ENCODE peak calls at places on chromosomes 4 and X, in five cellular contexts. C is HepG2, W is A549, R is GM12878, F is K562. O is an unnamed sample.

GRCh38 chr4:3065551-3065950 is 8.8 kb downstream of the HTT-AS start:
- DNase-seq in W (no peak), F (no peak), C (no peak), R (no peak), O (peak)

GRCh38 chr4:7166981-7167700 is 25.2 kb upstream of the SORCS2 start:
- DNase-seq in F (no peak), W (no peak), C (no peak), R (no peak), O (no peak)

GRCh38 chr4:41448935-41449334 is 89.0 kb upstream of the LIMCH1 start:
- DNase-seq in F (no peak), R (no peak), C (peak), W (peak), O (no peak)

GRCh38 chrX:123959281-123960063 is 2.0 kb upstream of the STAG2 start:
- DNase-seq in R (no peak), C (no peak), W (peak), F (peak), O (no peak)

GRCh38 chr4:142534994-142535393 is 311.1 kb downstream of the INPP4B start:
- DNase-seq in R (no peak), C (no peak), F (no peak), W (peak), O (peak)

GRCh38 chr4:76377922-76378321 is 43.0 kb downstream of the CCDC158 start:
- DNase-seq in C (peak), W (peak), R (no peak), F (peak), O (peak)

GRCh38 chr4:98516441-98517323 is 141.7 kb downstream of the TSPAN5 start:
- DNase-seq in R (no peak), F (no peak), C (no peak), W (no peak), O (peak)

GRCh38 chr4:73189274-73189810 is 69.3 kb downstream of the ANKRD17 start:
- DNase-seq in C (no peak), W (no peak), F (no peak), R (no peak), O (peak)

GRCh38 chrX:43940811-43941210 is 32.4 kb downstream of the NDP start:
- DNase-seq in W (peak), R (no peak), F (no peak), C (no peak), O (peak)

GRCh38 chr4:53671757-53672156 is 80.5 kb upstream of the LNX1 start:
- DNase-seq in W (no peak), F (no peak), R (no peak), C (no peak), O (no peak)

GRCh38 chrX:121592884-121593283 is 545.5 kb downstream of the GLUD2 start:
- DNase-seq in C (no peak), R (no peak), F (no peak), W (no peak), O (no peak)

GRCh38 chr4:125432078-125432477 is 117.3 kb downstream of the FAT4 start:
- DNase-seq in W (peak), R (no peak), C (peak), F (no peak), O (peak)

GRCh38 chrX:65750674-65751469 is 83.4 kb downstream of the MSN start:
- DNase-seq in F (no peak), W (no peak), C (no peak), R (peak), O (no peak)

GRCh38 chr4:75666299-75666698 is 6.9 kb downstream of the G3BP2 start:
- DNase-seq in W (no peak), F (no peak), C (no peak), R (no peak), O (no peak)

GRCh38 chr4:153490985-153491483 is 24.9 kb downstream of the TMEM131L start:
- DNase-seq in W (no peak), R (no peak), F (no peak), C (no peak), O (no peak)

GRCh38 chrX:13468096-13468495 is 101.3 kb upstream of the EGFL6 start:
- DNase-seq in R (no peak), F (no peak), W (no peak), C (no peak), O (no peak)

GRCh38 chrX:68249401-68249831 is 183.9 kb downstream of the OPHN1 start:
- DNase-seq in F (no peak), C (no peak), R (no peak), W (no peak), O (no peak)

GRCh38 chr4:175253184-175253902 is 335.2 kb downstream of the ADAM29 start:
- DNase-seq in F (no peak), C (no peak), W (peak), R (no peak), O (no peak)

GRCh38 chr4:1683903-1684755 is at the start of gene FAM53A:
- DNase-seq in R (peak), W (peak), C (peak), F (peak), O (peak)
- TF ChIP-seq POLR2A in R (peak), W (peak), C (no peak), F (peak), O (peak)

GRCh38 chr4:114077610-114078009 is 98.2 kb upstream of the ARSJ start:
- DNase-seq in F (no peak), W (no peak), C (no peak), R (no peak), O (peak)
- TF ChIP-seq BHLHE40 in F (no peak), W (no peak), C (no peak), R (no peak), O (no peak)

GRCh38 chrX:7925867-7926472 is 1.2 kb downstream of the PNPLA4 start:
- DNase-seq in W (peak), C (peak), F (peak), R (peak), O (peak)

GRCh38 chrX:7921750-7922149 is 5.5 kb downstream of the PNPLA4 start:
- DNase-seq in C (no peak), R (no peak), F (no peak), W (no peak), O (no peak)

GRCh38 chrX:7926914-7927258 is 327 bp downstream of the PNPLA4 start:
- DNase-seq in W (no peak), C (no peak), R (no peak), F (no peak), O (no peak)

GRCh38 chrX:7926501-7926900 is 712 bp downstream of the PNPLA4 start:
- DNase-seq in F (no peak), W (no peak), R (no peak), C (no peak), O (peak)

DNA sequence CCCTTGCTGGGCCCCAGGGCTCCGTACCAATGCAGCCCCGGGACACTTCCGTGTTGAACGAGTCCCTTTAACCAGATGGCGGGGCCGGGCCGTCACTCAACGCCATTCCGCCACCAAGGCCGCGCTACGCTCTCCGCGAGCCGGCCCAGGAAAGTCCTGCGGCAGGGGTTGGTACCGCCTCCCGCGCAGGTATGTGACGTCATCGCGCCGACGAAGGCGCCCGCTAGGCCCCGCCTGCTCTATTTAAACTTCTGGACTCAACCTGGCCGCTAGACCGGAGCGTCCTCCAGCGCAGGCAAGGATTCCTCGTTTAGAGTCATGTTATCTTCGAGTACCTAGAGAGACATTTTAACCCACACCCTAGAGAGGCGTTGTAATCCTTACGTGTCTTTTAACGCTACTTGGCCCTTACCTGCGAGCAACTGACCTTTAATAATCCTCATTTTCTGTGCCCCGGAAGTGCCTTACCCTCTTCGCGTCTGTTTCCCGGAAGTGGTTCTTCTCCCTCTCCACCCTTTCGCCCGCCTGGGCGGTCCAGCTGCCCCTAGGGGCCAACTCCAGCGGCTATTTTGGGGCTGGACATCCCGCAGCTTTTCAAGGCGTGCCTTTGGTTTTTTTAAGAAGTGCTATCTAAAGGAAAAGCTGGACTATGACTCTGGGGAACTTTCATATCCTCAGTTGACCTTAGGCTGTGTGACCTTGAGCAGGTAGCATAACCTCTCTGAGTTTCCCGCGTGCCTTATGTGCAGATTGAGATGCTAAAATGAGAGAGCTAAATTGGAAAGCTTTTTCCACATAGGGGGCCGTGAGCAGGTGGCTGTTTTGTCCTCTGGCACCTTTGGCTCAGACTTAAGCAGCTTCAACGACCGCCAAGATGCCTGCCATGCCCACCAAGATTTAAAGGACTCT is at the start of gene PNPLA4:
- DNase-seq in C (peak), R (peak), F (peak), W (peak), O (peak)
- TF ChIP-seq POLR2A in C (peak), R (peak), F (peak), W (peak), O (peak)

GRCh38 chrX:95291561-95291960 is 1393.1 kb upstream of the DIAPH2 start:
- DNase-seq in R (no peak), C (no peak), F (no peak), W (no peak), O (no peak)
- TF ChIP-seq BHLHE40 in R (no peak), C (no peak), F (no peak), W (no peak), O (no peak)

GRCh38 chrX:103610282-103610681 is 2.5 kb downstream of the TCEAL3 start:
- DNase-seq in W (no peak), R (no peak), C (no peak), F (no peak), O (no peak)

GRCh38 chrX:103608305-103608963 is 671 bp downstream of the TCEAL3 start:
- DNase-seq in W (no peak), F (no peak), R (no peak), C (no peak), O (no peak)

GRCh38 chrX:103613362-103613761 is 5.6 kb downstream of the TCEAL3 start:
- DNase-seq in C (no peak), F (no peak), W (no peak), R (no peak), O (peak)

GRCh38 chrX:103607385-103608304 is at the start of gene TCEAL3:
- DNase-seq in W (no peak), C (no peak), R (no peak), F (no peak), O (peak)
- TF ChIP-seq POLR2A in W (peak), C (no peak), R (peak), F (no peak), O (peak)

GRCh38 chr4:128766781-128767180 is 42.7 kb upstream of the JADE1 start:
- DNase-seq in F (no peak), W (no peak), C (no peak), R (no peak), O (no peak)

GRCh38 chr4:128769011-128769410 is 40.5 kb upstream of the JADE1 start:
- DNase-seq in W (no peak), F (no peak), C (no peak), R (no peak), O (no peak)

GRCh38 chr4:128770807-128771206 is 38.7 kb upstream of the JADE1 start:
- DNase-seq in F (no peak), W (no peak), C (no peak), R (no peak), O (no peak)

DNA sequence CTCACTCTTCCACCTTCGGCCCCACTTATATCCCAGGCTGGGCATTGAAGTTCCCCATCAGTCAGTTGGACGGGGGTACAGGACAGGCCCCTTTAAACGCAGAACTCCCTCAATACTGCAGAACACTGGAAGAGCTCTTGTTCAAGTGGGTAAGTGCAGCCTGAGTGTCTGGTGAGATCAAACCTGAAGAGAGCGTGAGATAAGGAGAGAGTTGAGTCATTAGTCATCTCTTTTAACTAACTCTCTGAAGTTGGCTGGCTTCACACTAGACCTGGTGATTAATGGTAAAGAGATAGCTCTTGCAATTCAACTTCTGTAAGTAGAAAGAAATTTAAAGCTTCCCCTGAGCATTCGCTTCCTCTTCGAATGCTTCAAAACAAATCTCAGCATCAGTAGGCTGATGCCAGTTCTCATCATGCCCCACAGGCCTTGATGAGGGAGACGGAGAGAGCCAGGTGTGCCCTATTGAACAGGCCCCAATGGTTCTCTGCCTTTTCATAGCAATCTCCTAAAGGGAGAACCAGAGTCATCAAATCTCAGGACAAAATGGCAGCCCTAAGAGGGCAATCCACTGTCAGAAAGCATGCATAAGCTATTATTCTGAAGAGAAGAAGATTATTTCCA is 41.0 kb upstream of the JADE1 start:
- DNase-seq in F (peak), R (no peak), W (no peak), C (no peak), O (peak)
- TF ChIP-seq BHLHE40 in F (no peak), R (no peak), W (no peak), C (no peak), O (no peak)

DNA sequence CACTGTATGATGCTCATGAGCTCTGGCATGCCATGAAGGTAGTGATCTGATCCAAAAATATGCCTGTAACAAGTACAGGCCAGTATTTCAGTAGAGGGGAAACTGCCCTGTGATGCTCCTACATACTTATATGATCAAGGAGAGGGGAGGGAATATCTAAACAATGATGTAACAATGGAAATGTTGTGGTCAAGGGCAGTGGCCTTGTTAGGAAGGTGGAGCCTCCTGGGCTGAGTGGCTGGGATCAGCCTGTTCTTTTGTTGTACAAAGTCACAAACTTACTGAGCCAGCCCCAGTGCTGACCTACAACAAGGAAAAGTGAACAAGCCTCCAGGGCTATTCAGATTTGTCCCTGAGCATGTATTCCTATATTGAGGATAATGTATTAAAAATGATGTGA is 70.3 kb downstream of the ANXA10 start:
- DNase-seq in R (no peak), C (no peak), W (no peak), F (no peak), O (peak)
- TF ChIP-seq POLR2A in R (no peak), C (no peak), W (no peak), F (no peak), O (no peak)

GRCh38 chrX:20455001-20455400 is 188.3 kb upstream of the RPS6KA3 start:
- DNase-seq in W (no peak), F (no peak), C (no peak), R (no peak), O (no peak)
- TF ChIP-seq BHLHE40 in W (no peak), F (no peak), C (no peak), R (no peak), O (no peak)

O was measured in IMR-90.